ENCODE peak calls at places on chromosome 20, in four cellular contexts. K is memory B cell, F is cardiac muscle cell, T is SW480. J is an unnamed sample.
A peak's percentile ranks its signal among the peaks of the same experiment; 100 is the strongest.

GRCh38 chr20:5654557-5654956 is 95.6 kb upstream of the SHLD1 start:
- DNase-seq in K (no peak), T (peak; percentile 50), F (peak; percentile 87), J (peak; percentile 40)

GRCh38 chr20:50387996-50388332 is 122.2 kb upstream of the PTPN1 start:
- DNase-seq in T (no peak), K (no peak), F (peak; percentile 36), J (no peak)

GRCh38 chr20:63553933-63554290 is at the start of gene FNDC11:
- DNase-seq in K (peak; percentile 74), F (peak; percentile 34), T (peak; percentile 46), J (no peak)

GRCh38 chr20:59783020-59784010 is 150.1 kb downstream of the SYCP2 start:
- DNase-seq in F (peak; percentile 46), K (no peak), T (peak; percentile 67), J (peak; percentile 27)

GRCh38 chr20:42836339-42836738 is 353.4 kb downstream of the PTPRT start:
- DNase-seq in K (no peak), T (no peak), F (no peak), J (no peak)

GRCh38 chr20:62269871-62270270 is 31.6 kb downstream of the OSBPL2 start:
- DNase-seq in K (no peak), T (no peak), F (no peak), J (no peak)

GRCh38 chr20:49482621-49483017 is at the start of gene KCNB1:
- DNase-seq in K (peak; percentile 15), T (no peak), F (peak; percentile 76), J (peak; percentile 58)

GRCh38 chr20:35363190-35363589 is 48.6 kb downstream of the UQCC1 start:
- DNase-seq in T (no peak), F (peak; percentile 89), K (no peak), J (peak; percentile 31)

GRCh38 chr20:63635431-63636141 is 8.7 kb upstream of the GMEB2 start:
- DNase-seq in K (peak; percentile 62), T (peak; percentile 98), F (no peak), J (no peak)

GRCh38 chr20:45036044-45036755 is 64.7 kb downstream of the KCNS1 start:
- DNase-seq in T (peak; percentile 74), F (peak; percentile 58), K (no peak), J (peak; percentile 48)

GRCh38 chr20:4573564-4574355 is 147.9 kb upstream of the PRND start:
- DNase-seq in T (no peak), K (no peak), F (peak; percentile 77), J (no peak)

GRCh38 chr20:44342240-44342639 is 5.4 kb downstream of the R3HDML start:
- DNase-seq in T (no peak), K (no peak), F (peak; percentile 21), J (no peak)

GRCh38 chr20:44215125-44215524 is 4.6 kb upstream of the OSER1 start:
- DNase-seq in K (peak; percentile 47), F (peak; percentile 80), T (peak; percentile 74), J (peak; percentile 78)

GRCh38 chr20:50488236-50488806 is 21.9 kb upstream of the PTPN1 start:
- DNase-seq in K (no peak), F (no peak), T (no peak), J (no peak)

GRCh38 chr20:7195704-7196103 is 428.2 kb downstream of the BMP2 start:
- DNase-seq in T (no peak), F (peak; percentile 82), K (no peak), J (no peak)

GRCh38 chr20:61954276-61955021 is 111.2 kb downstream of the TAF4 start:
- DNase-seq in F (no peak), T (no peak), K (no peak), J (no peak)

GRCh38 chr20:37703338-37703660 is 9.5 kb downstream of the CTNNBL1 start:
- DNase-seq in T (no peak), F (peak; percentile 48), K (no peak), J (no peak)